ENCODE peak calls at places on chromosomes 1 and 21, in five cellular contexts. U is HepG2, K is HCT116, L is SK-N-SH, E is K562. Q is an unnamed sample.

GRCh38 chr1:201141418-201141817 is 12.9 kb downstream of the TMEM9 start:
- DNase-seq in L (no peak), U (no peak), E (no peak), K (no peak), Q (no peak)

GRCh38 chr1:68149907-68150306 is 82.4 kb downstream of the WLS start:
- DNase-seq in K (no peak), E (no peak), U (no peak), L (no peak), Q (no peak)

GRCh38 chr1:225508538-225509375 is 80.9 kb upstream of the LBR start:
- DNase-seq in U (peak; percentile 89), E (no peak), L (no peak), K (peak; percentile 94), Q (no peak)

GRCh38 chr1:173113015-173113741 is 62.4 kb upstream of the TNFSF18 start:
- DNase-seq in L (no peak), U (no peak), K (peak; percentile 34), E (no peak), Q (no peak)

GRCh38 chr1:105678334-105678733 is 1378.1 kb upstream of the PRMT6 start:
- DNase-seq in E (no peak), L (no peak), K (no peak), U (no peak), Q (no peak)

GRCh38 chr1:154814106-154814505 is 56.0 kb downstream of the KCNN3 start:
- DNase-seq in U (no peak), L (no peak), E (no peak), K (no peak), Q (no peak)

GRCh38 chr1:21775985-21776562 is 6.9 kb downstream of the USP48 start:
- DNase-seq in U (peak; percentile 89), L (no peak), K (no peak), E (no peak), Q (no peak)

GRCh38 chr21:33968082-33968997 is 52.7 kb upstream of the ATP5PO start:
- DNase-seq in K (no peak), E (peak; percentile 58), U (peak; percentile 41), L (no peak), Q (no peak)

GRCh38 chr1:183030053-183030452 is 6.8 kb downstream of the LAMC1 start:
- DNase-seq in K (no peak), U (peak; percentile 97), L (no peak), E (no peak), Q (no peak)

GRCh38 chr1:37267111-37267835 is 207.1 kb upstream of the ZC3H12A start:
- DNase-seq in L (peak; percentile 68), E (no peak), U (no peak), K (no peak), Q (no peak)

GRCh38 chr1:229907884-229908633 is 159.0 kb upstream of the GALNT2 start:
- DNase-seq in K (no peak), L (no peak), U (no peak), E (no peak), Q (no peak)

GRCh38 chr1:99886841-99887240 is 36.7 kb downstream of the AGL start:
- DNase-seq in L (no peak), E (no peak), U (no peak), K (no peak), Q (no peak)

GRCh38 chr1:1364266-1364665 is 5.9 kb upstream of the MXRA8 start:
- DNase-seq in U (no peak), E (no peak), L (no peak), K (no peak), Q (peak; percentile 55)

GRCh38 chr1:25675729-25676476 is 59.3 kb downstream of the MAN1C1 start:
- DNase-seq in K (no peak), L (no peak), U (no peak), E (no peak), Q (no peak)

GRCh38 chr1:226979115-226979516 is 39.0 kb downstream of the COQ8A start:
- DNase-seq in K (no peak), L (no peak), U (no peak), E (no peak), Q (no peak)

GRCh38 chr1:223001653-223002634 is 141.1 kb downstream of the TLR5 start:
- DNase-seq in U (no peak), E (no peak), K (no peak), L (no peak), Q (peak; percentile 18)

GRCh38 chr1:3906672-3907020 is 6.6 kb upstream of the C1orf174 start:
- DNase-seq in U (no peak), K (no peak), E (no peak), L (no peak), Q (no peak)
- TF ChIP-seq JUND in U (no peak), K (no peak), E (no peak), L (no peak), Q (no peak)

GRCh38 chr1:32361308-32361673 is 994 bp downstream of the FAM229A start:
- DNase-seq in K (no peak), U (no peak), L (no peak), E (no peak), Q (no peak)
- TF ChIP-seq JUND in K (no peak), U (no peak), L (no peak), E (no peak), Q (no peak)

GRCh38 chr1:18482721-18483425 is 2.1 kb downstream of the KLHDC7A start:
- DNase-seq in E (no peak), L (peak; percentile 65), U (no peak), K (no peak), Q (no peak)

GRCh38 chr1:18480315-18481189 is at the start of gene KLHDC7A:
- DNase-seq in U (peak; percentile 91), E (no peak), L (no peak), K (no peak), Q (peak; percentile 95)

GRCh38 chr1:18481190-18481920 is 625 bp downstream of the KLHDC7A start:
- DNase-seq in L (no peak), U (no peak), E (no peak), K (no peak), Q (no peak)

GRCh38 chr1:18481921-18482701 is 1.4 kb downstream of the KLHDC7A start:
- DNase-seq in K (no peak), U (no peak), E (no peak), L (peak; percentile 61), Q (no peak)

DNA sequence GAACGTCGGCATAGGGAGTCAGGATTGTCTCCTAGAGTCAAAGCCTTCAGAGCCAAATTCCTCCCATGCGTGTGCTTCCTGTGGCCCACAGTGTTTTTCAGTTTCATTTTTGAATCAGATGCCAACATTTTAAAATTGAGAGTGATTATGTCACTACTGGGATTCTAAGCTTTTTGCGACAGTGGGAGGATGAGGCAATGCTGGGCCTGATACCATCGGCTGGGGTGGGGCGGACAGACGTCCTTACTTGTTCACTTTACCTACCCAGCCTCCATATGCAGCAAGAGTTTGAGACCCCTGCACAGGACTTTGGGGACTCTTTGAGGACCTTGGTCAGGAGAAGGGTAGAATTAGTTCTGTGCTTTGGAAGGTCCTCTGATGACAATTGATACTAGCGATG is 1.2 kb upstream of the KLHDC7A start:
- DNase-seq in E (no peak), U (no peak), L (no peak), K (no peak), Q (no peak)
- TF ChIP-seq JUND in E (no peak), U (no peak), L (no peak), K (no peak), Q (no peak)

GRCh38 chr1:42183210-42183609 is 18.7 kb upstream of the GUCA2A start:
- DNase-seq in K (no peak), U (no peak), E (no peak), L (no peak), Q (no peak)
- TF ChIP-seq JUND in K (no peak), U (no peak), E (no peak), L (no peak), Q (no peak)

GRCh38 chr21:27246741-27247140 is 279.9 kb upstream of the ADAMTS5 start:
- DNase-seq in E (no peak), L (no peak), K (no peak), U (no peak), Q (no peak)
- TF ChIP-seq JUND in E (no peak), L (no peak), K (no peak), U (no peak), Q (no peak)

GRCh38 chr1:89737985-89738510 is 82.8 kb upstream of the LRRC8D start:
- DNase-seq in L (no peak), U (no peak), K (no peak), E (no peak), Q (no peak)
- TF ChIP-seq JUND in L (no peak), U (no peak), K (no peak), E (no peak), Q (no peak)

DNA sequence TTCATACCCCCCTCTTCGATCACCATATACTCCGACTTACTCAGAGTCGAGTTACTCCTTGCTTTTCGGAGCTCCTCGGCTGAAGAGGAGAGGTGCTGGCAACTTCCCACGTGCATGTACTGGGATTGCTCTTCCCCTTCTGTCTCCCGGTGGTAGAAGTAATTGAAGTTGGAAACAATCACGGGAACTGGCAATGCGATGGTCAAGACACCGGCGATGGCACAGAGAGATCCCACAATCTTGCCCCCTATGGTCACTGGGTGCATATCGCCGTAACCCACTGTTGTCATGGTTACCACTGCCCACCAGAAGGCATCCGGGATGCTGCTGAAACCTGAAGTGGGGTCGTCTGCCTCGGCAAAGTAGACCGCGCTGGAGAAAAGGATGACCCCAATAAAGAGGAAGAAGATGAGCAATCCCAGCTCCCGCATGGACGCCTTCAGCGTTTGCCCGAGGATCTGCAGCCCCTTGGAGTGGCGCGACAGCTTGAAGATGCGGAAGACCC is 1.5 kb downstream of the KCNA3 start:
- DNase-seq in K (no peak), L (peak; percentile 50), E (no peak), U (no peak), Q (no peak)
- TF ChIP-seq JUND in K (no peak), L (no peak), E (no peak), U (no peak), Q (no peak)

GRCh38 chr1:8015036-8015808 is 10.9 kb downstream of the ERRFI1 start:
- DNase-seq in U (peak; percentile 66), L (peak; percentile 62), K (no peak), E (peak; percentile 64), Q (peak; percentile 75)
- TF ChIP-seq JUND in U (no peak), L (peak; percentile 44), K (no peak), E (peak; percentile 44), Q (no peak)

GRCh38 chr1:104136621-104137020 is 386.9 kb downstream of the AMY1C start:
- DNase-seq in U (no peak), K (no peak), E (no peak), L (no peak), Q (peak; percentile 6)

GRCh38 chr1:104132386-104132973 is 382.8 kb downstream of the AMY1C start:
- DNase-seq in U (peak; percentile 28), E (no peak), K (no peak), L (peak; percentile 15), Q (peak; percentile 6)
- TF ChIP-seq JUND in U (no peak), E (no peak), K (no peak), L (no peak), Q (no peak)

GRCh38 chr1:79792212-79792575 is 785.7 kb upstream of the ADGRL4 start:
- DNase-seq in E (no peak), K (no peak), U (no peak), L (no peak), Q (no peak)
- TF ChIP-seq JUND in E (no peak), K (no peak), U (no peak), L (no peak), Q (no peak)

Q was measured in T47D.